ENCODE peak calls at places on chromosomes 2 and 18, in four cellular contexts. N is A549, H is fibroblast of mammary gland, C is stomach. U is an unnamed sample.

GRCh38 chr2:225797394-225797793 is 397.9 kb downstream of the NYAP2 start:
- DNase-seq in N (peak), H (no peak), C (no peak), U (no peak)

GRCh38 chr2:143685439-143686078 is 556.3 kb downstream of the ARHGAP15 start:
- DNase-seq in N (no peak), H (no peak), C (no peak), U (no peak)

GRCh38 chr18:410103-410502 is 90.4 kb downstream of the COLEC12 start:
- DNase-seq in N (no peak), H (no peak), C (no peak), U (no peak)

GRCh38 chr2:209523778-209524362 is 100.0 kb downstream of the MAP2 start:
- DNase-seq in N (no peak), H (no peak), C (no peak), U (no peak)

GRCh38 chr2:64404743-64405142 is 49.2 kb upstream of the LGALSL start:
- DNase-seq in N (no peak), H (peak), C (peak), U (peak)

GRCh38 chr2:33238111-33238510 is 238.3 kb upstream of the RASGRP3 start:
- DNase-seq in N (peak), H (peak), C (no peak), U (no peak)

GRCh38 chr2:175621847-175622246 is 380.2 kb downstream of the LNPK start:
- DNase-seq in N (no peak), H (no peak), C (no peak), U (no peak)

GRCh38 chr2:232761301-232761907 is 15.0 kb downstream of the KCNJ13 start:
- DNase-seq in N (peak), H (peak), C (peak), U (peak)

GRCh38 chr2:174247474-174248186 is 702 bp downstream of the OLA1 start:
- DNase-seq in N (no peak), H (peak), C (peak), U (peak)

GRCh38 chr2:215137741-215138340 is 585 bp downstream of the ABCA12 start:
- DNase-seq in N (no peak), H (peak), C (no peak), U (no peak)

GRCh38 chr2:197759625-197760292 is 25.4 kb downstream of the BOLL start:
- DNase-seq in N (no peak), H (no peak), C (no peak), U (no peak)

GRCh38 chr2:61658841-61659780 is 121.0 kb upstream of the XPO1 start:
- DNase-seq in N (peak), H (peak), C (peak), U (peak)
- TF ChIP-seq CTCF in N (peak), H (peak), C (peak), U (peak)

GRCh38 chr2:8627692-8628085 is 54.2 kb upstream of the ID2 start:
- DNase-seq in N (peak), H (no peak), C (peak), U (peak)
- TF ChIP-seq CTCF in N (peak), H (no peak), C (no peak), U (peak)

DNA sequence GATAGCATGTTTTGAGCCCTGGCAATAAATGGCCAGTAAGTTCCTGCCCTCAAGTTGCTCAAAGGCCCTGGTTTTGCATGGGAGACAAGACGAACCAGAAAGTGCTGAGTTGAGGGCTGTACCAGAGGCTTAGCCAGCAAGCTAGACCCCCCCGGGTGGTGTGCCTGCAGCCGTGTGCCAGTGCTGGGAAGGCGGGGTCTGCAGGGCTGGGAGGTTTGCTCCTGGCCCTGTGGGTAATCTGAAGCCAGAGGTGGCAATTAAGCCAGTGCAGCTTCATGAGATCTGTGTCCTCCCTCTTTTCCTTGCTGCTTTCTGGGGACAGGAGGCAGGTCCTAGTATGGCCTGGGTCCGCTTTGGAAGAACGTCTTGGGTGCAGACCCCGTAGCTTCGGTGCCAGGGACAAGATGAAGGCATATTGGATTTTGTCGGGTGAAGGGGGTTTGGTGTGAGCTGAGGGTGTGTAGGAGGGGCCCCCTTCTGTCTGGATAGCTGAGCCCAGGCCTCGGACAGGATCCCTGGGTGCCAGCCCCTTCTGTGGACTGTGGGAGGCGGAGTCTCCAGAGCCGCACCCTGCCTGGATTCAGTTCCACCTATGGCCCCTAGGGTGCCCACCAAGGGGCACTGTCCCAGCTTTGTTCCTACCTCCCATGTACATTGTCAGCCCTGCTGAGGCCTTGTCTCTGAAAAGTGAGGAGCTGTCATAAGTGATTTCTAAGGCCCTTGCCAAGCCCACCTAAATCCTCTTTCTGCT is 15.6 kb downstream of the ATOH8 start:
- DNase-seq in N (peak), H (no peak), C (no peak), U (peak)
- TF ChIP-seq CTCF in N (peak), H (peak), C (no peak), U (peak)

GRCh38 chr2:216695401-216695821 is at the start of gene IGFBP5:
- DNase-seq in N (no peak), H (peak), C (peak), U (no peak)
- TF ChIP-seq CTCF in N (peak), H (peak), C (no peak), U (peak)

GRCh38 chr2:177106212-177106611 is 106.4 kb upstream of the HNRNPA3 start:
- DNase-seq in N (peak), H (no peak), C (no peak), U (peak)
- TF ChIP-seq CTCF in N (no peak), H (peak), C (no peak), U (peak)

GRCh38 chr2:11640132-11640531 is 29.9 kb downstream of the NTSR2 start:
- DNase-seq in N (no peak), H (no peak), C (no peak), U (no peak)

GRCh38 chr2:11646530-11646929 is 23.5 kb downstream of the NTSR2 start:
- DNase-seq in N (no peak), H (no peak), C (no peak), U (no peak)

GRCh38 chr2:11639503-11639902 is 30.5 kb downstream of the NTSR2 start:
- DNase-seq in N (no peak), H (no peak), C (no peak), U (no peak)

GRCh38 chr2:11644293-11644692 is 25.7 kb downstream of the NTSR2 start:
- DNase-seq in N (no peak), H (no peak), C (no peak), U (no peak)

DNA sequence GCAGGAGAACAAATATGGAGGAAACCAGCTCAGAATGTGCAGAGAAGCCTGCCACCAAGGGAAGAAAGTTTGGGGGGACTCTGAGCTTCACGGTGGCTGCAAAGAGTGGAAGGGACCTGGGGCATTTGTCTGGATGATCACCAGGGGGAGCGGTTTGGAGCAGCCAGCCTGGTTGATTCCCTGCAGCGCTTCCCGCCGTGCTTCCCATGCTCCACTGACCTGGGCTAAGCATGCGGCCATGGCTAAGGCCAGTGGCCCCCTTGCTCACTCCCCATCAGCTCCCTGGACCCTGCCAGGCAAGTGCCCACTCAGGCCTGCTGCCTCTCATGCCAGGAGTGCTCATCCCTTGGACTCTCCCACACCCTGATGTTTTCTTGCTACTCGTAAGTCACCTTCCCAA is 27.0 kb downstream of the NTSR2 start:
- DNase-seq in N (no peak), H (no peak), C (no peak), U (no peak)
- TF ChIP-seq CTCF in N (no peak), H (no peak), C (no peak), U (peak)

GRCh38 chr18:49360582-49360981 is 99.9 kb downstream of the DYM start:
- DNase-seq in N (no peak), H (no peak), C (no peak), U (no peak)

GRCh38 chr18:49359732-49360444 is 100.6 kb downstream of the DYM start:
- DNase-seq in N (peak), H (peak), C (no peak), U (no peak)

DNA sequence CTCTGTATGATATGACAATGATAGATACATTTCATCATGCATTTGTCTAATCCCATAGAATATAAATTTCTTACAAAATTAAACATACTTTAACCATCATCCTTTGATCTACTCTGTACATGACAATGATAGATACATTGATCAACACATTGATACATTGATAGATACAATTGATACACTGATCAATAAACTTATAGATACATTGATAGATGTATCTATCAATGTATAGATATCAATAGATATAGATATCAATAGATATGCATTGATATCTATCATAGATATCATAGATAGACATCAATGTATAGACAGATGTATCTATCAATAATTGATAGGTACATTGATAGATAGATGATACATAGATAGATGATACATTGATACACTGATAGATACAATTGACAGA is 105.4 kb downstream of the DYM start:
- DNase-seq in N (no peak), H (no peak), C (no peak), U (no peak)
- TF ChIP-seq CTCF in N (no peak), H (no peak), C (no peak), U (no peak)

GRCh38 chr2:105612049-105612448 is 132.7 kb upstream of the NCK2 start:
- DNase-seq in N (no peak), H (no peak), C (no peak), U (peak)

GRCh38 chr2:105621038-105621437 is 123.7 kb upstream of the NCK2 start:
- DNase-seq in N (no peak), H (no peak), C (no peak), U (no peak)

GRCh38 chr2:105618351-105618659 is 126.4 kb upstream of the NCK2 start:
- DNase-seq in N (no peak), H (no peak), C (no peak), U (no peak)

GRCh38 chr2:105615352-105615751 is 129.4 kb upstream of the NCK2 start:
- DNase-seq in N (no peak), H (no peak), C (no peak), U (no peak)

GRCh38 chr2:105617631-105618350 is 126.9 kb upstream of the NCK2 start:
- DNase-seq in N (peak), H (no peak), C (peak), U (peak)
- TF ChIP-seq CTCF in N (no peak), H (no peak), C (no peak), U (peak)

DNA sequence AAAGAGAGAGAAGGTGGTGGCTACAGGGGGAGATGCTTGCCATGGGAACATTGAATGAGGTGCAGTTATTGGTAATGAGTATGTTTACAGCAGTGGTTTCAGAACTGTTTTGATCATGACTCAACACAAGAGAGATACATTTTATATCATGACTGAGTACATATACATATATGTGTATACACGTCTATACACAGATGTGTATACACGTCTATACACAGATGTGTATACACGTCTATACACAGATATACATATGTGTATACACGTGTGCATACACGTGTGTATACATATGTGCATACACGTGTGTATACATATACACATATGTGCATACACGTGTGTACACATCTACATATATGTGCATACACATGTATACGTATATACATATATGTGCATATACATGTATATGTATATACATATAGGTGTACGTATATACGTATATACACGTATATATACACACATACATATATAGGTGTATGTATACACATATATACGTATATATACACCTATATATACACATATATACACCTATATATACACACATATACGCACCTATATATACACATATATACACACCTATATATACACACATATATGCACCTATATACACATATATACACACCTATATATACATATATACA is 518.5 kb downstream of the TSN start:
- DNase-seq in N (no peak), H (no peak), C (no peak), U (no peak)
- TF ChIP-seq CTCF in N (no peak), H (no peak), C (no peak), U (no peak)

GRCh38 chr2:168293766-168294165 is 46.4 kb upstream of the STK39 start:
- DNase-seq in N (peak), H (peak), C (no peak), U (peak)
- TF ChIP-seq CTCF in N (no peak), H (peak), C (no peak), U (peak)

U was measured in HepG2.